ENCODE peak calls at places on chromosomes 13 and 19, in nine cellular contexts. One of them, this sample, is unnamed.
A peak's percentile ranks its signal among the peaks of the same experiment; 100 is the strongest.

GRCh38 chr19:4374451-4375163 is 25.7 kb downstream of the SH3GL1 start:
- DNase-seq in osteoblast: peak; percentile 98
- DNase-seq in AG10803: peak; percentile 93
- DNase-seq in astrocyte: peak; percentile 77
- DNase-seq in cardiac fibroblast: peak; percentile 95
- DNase-seq in kidney: peak; percentile 94
- DNase-seq in uterus: peak; percentile 84
- DNase-seq in mucosa of descending colon: peak; percentile 65
- DNase-seq in memory B cell: no peak
- DNase-seq in this sample: peak; percentile 92

GRCh38 chr13:82480415-82480814 is 1401.9 kb downstream of the SLITRK1 start:
- DNase-seq in astrocyte: no peak
- DNase-seq in mucosa of descending colon: no peak
- DNase-seq in AG10803: no peak
- DNase-seq in cardiac fibroblast: no peak
- DNase-seq in osteoblast: no peak
- DNase-seq in kidney: no peak
- DNase-seq in uterus: no peak
- DNase-seq in memory B cell: no peak
- DNase-seq in this sample: no peak

GRCh38 chr19:28208745-28209144 is 1004.2 kb downstream of the UQCRFS1 start:
- DNase-seq in osteoblast: no peak
- DNase-seq in mucosa of descending colon: no peak
- DNase-seq in cardiac fibroblast: no peak
- DNase-seq in astrocyte: peak; percentile 75
- DNase-seq in memory B cell: no peak
- DNase-seq in uterus: no peak
- DNase-seq in kidney: no peak
- DNase-seq in AG10803: peak; percentile 2
- DNase-seq in this sample: no peak

GRCh38 chr13:34731486-34731885 is 210.6 kb upstream of the NBEA start:
- DNase-seq in osteoblast: no peak
- DNase-seq in mucosa of descending colon: no peak
- DNase-seq in AG10803: no peak
- DNase-seq in kidney: no peak
- DNase-seq in cardiac fibroblast: no peak
- DNase-seq in uterus: no peak
- DNase-seq in astrocyte: no peak
- DNase-seq in memory B cell: no peak
- DNase-seq in this sample: no peak

GRCh38 chr19:30204721-30205120 is 167.5 kb upstream of the ZNF536 start:
- DNase-seq in mucosa of descending colon: no peak
- DNase-seq in kidney: no peak
- DNase-seq in cardiac fibroblast: no peak
- DNase-seq in memory B cell: no peak
- DNase-seq in astrocyte: no peak
- DNase-seq in uterus: no peak
- DNase-seq in osteoblast: no peak
- DNase-seq in AG10803: no peak
- DNase-seq in this sample: no peak

GRCh38 chr13:77143325-77143907 is 116.5 kb upstream of the FBXL3 start:
- DNase-seq in AG10803: peak; percentile 8
- DNase-seq in memory B cell: no peak
- DNase-seq in cardiac fibroblast: peak; percentile 72
- DNase-seq in osteoblast: no peak
- DNase-seq in kidney: no peak
- DNase-seq in mucosa of descending colon: no peak
- DNase-seq in astrocyte: no peak
- DNase-seq in uterus: no peak
- DNase-seq in this sample: peak; percentile 10

GRCh38 chr13:40109324-40109958 is 454.0 kb downstream of the COG6 start:
- DNase-seq in astrocyte: peak; percentile 99
- DNase-seq in osteoblast: peak; percentile 84
- DNase-seq in cardiac fibroblast: peak; percentile 99
- DNase-seq in uterus: no peak
- DNase-seq in mucosa of descending colon: no peak
- DNase-seq in kidney: no peak
- DNase-seq in AG10803: peak; percentile 95
- DNase-seq in memory B cell: no peak
- DNase-seq in this sample: peak; percentile 97

GRCh38 chr19:46660601-46661019 is 372 bp downstream of the DACT3 start:
- DNase-seq in uterus: no peak
- DNase-seq in AG10803: no peak
- DNase-seq in osteoblast: no peak
- DNase-seq in mucosa of descending colon: peak; percentile 61
- DNase-seq in cardiac fibroblast: no peak
- DNase-seq in kidney: no peak
- DNase-seq in astrocyte: no peak
- DNase-seq in memory B cell: no peak
- DNase-seq in this sample: no peak

GRCh38 chr13:39306639-39307589 is 268.7 kb downstream of the NHLRC3 start:
- DNase-seq in mucosa of descending colon: no peak
- DNase-seq in AG10803: no peak
- DNase-seq in memory B cell: no peak
- DNase-seq in kidney: no peak
- DNase-seq in cardiac fibroblast: no peak
- DNase-seq in osteoblast: no peak
- DNase-seq in astrocyte: no peak
- DNase-seq in uterus: no peak
- DNase-seq in this sample: no peak

GRCh38 chr19:14059093-14059480 is 2.8 kb downstream of the PALM3 start:
- DNase-seq in AG10803: no peak
- DNase-seq in mucosa of descending colon: peak; percentile 52
- DNase-seq in memory B cell: peak; percentile 40
- DNase-seq in osteoblast: peak; percentile 85
- DNase-seq in uterus: no peak
- DNase-seq in kidney: no peak
- DNase-seq in astrocyte: no peak
- DNase-seq in cardiac fibroblast: no peak
- DNase-seq in this sample: no peak

GRCh38 chr19:33458171-33458633 is 63.4 kb downstream of the PEPD start:
- DNase-seq in AG10803: no peak
- DNase-seq in memory B cell: no peak
- DNase-seq in kidney: no peak
- DNase-seq in astrocyte: no peak
- DNase-seq in osteoblast: peak; percentile 39
- DNase-seq in cardiac fibroblast: no peak
- DNase-seq in uterus: no peak
- DNase-seq in mucosa of descending colon: no peak
- DNase-seq in this sample: no peak

GRCh38 chr13:30049692-30050091 is 199.3 kb upstream of the UBL3 start:
- DNase-seq in AG10803: no peak
- DNase-seq in cardiac fibroblast: no peak
- DNase-seq in uterus: no peak
- DNase-seq in mucosa of descending colon: no peak
- DNase-seq in memory B cell: no peak
- DNase-seq in kidney: no peak
- DNase-seq in astrocyte: no peak
- DNase-seq in osteoblast: peak; percentile 8
- DNase-seq in this sample: no peak

GRCh38 chr13:114130708-114131580 is 1.5 kb downstream of the RASA3 start:
- DNase-seq in memory B cell: no peak
- DNase-seq in mucosa of descending colon: peak; percentile 56
- DNase-seq in kidney: peak; percentile 89
- DNase-seq in cardiac fibroblast: peak; percentile 91
- DNase-seq in AG10803: peak; percentile 88
- DNase-seq in astrocyte: peak; percentile 92
- DNase-seq in osteoblast: peak; percentile 99
- DNase-seq in uterus: peak; percentile 41
- DNase-seq in this sample: peak; percentile 80

GRCh38 chr13:111360452-111360851 is 40.0 kb downstream of the TEX29 start:
- DNase-seq in AG10803: no peak
- DNase-seq in kidney: no peak
- DNase-seq in memory B cell: no peak
- DNase-seq in osteoblast: no peak
- DNase-seq in cardiac fibroblast: no peak
- DNase-seq in uterus: no peak
- DNase-seq in astrocyte: no peak
- DNase-seq in mucosa of descending colon: no peak
- DNase-seq in this sample: no peak

GRCh38 chr13:104577029-104577820 is 1511.0 kb upstream of the SLC10A2 start:
- DNase-seq in memory B cell: no peak
- DNase-seq in cardiac fibroblast: peak; percentile 10
- DNase-seq in osteoblast: no peak
- DNase-seq in AG10803: no peak
- DNase-seq in uterus: no peak
- DNase-seq in mucosa of descending colon: no peak
- DNase-seq in kidney: no peak
- DNase-seq in astrocyte: peak; percentile 71
- DNase-seq in this sample: peak; percentile 24

GRCh38 chr13:99947666-99948065 is 23.9 kb downstream of the ZIC5 start:
- DNase-seq in uterus: no peak
- DNase-seq in osteoblast: no peak
- DNase-seq in AG10803: no peak
- DNase-seq in mucosa of descending colon: no peak
- DNase-seq in astrocyte: no peak
- DNase-seq in kidney: no peak
- DNase-seq in cardiac fibroblast: no peak
- DNase-seq in memory B cell: no peak
- DNase-seq in this sample: no peak

GRCh38 chr13:113929628-113930615 is 44.0 kb downstream of the C13orf46 start:
- DNase-seq in uterus: peak; percentile 47
- DNase-seq in kidney: no peak
- DNase-seq in astrocyte: no peak
- DNase-seq in AG10803: peak; percentile 65
- DNase-seq in mucosa of descending colon: no peak
- DNase-seq in cardiac fibroblast: no peak
- DNase-seq in osteoblast: peak; percentile 89
- DNase-seq in memory B cell: no peak
- DNase-seq in this sample: no peak

GRCh38 chr19:18671303-18672043 is 12.0 kb upstream of the CRTC1 start:
- DNase-seq in osteoblast: peak; percentile 46
- DNase-seq in memory B cell: no peak
- DNase-seq in cardiac fibroblast: no peak
- DNase-seq in uterus: no peak
- DNase-seq in astrocyte: no peak
- DNase-seq in mucosa of descending colon: no peak
- DNase-seq in kidney: no peak
- DNase-seq in AG10803: no peak
- DNase-seq in this sample: no peak

GRCh38 chr13:107413005-107413404 is 802.3 kb downstream of the LIG4 start:
- DNase-seq in uterus: no peak
- DNase-seq in astrocyte: no peak
- DNase-seq in memory B cell: no peak
- DNase-seq in mucosa of descending colon: no peak
- DNase-seq in kidney: no peak
- DNase-seq in AG10803: no peak
- DNase-seq in osteoblast: no peak
- DNase-seq in cardiac fibroblast: no peak
- DNase-seq in this sample: no peak

GRCh38 chr13:33271759-33272158 is 13.8 kb downstream of the STARD13 start:
- DNase-seq in astrocyte: no peak
- DNase-seq in osteoblast: no peak
- DNase-seq in AG10803: no peak
- DNase-seq in kidney: no peak
- DNase-seq in cardiac fibroblast: no peak
- DNase-seq in uterus: no peak
- DNase-seq in mucosa of descending colon: no peak
- DNase-seq in memory B cell: no peak
- DNase-seq in this sample: no peak

GRCh38 chr13:37429976-37430375 is 168.6 kb downstream of the POSTN start:
- DNase-seq in cardiac fibroblast: peak; percentile 91
- DNase-seq in AG10803: peak; percentile 86
- DNase-seq in mucosa of descending colon: no peak
- DNase-seq in uterus: no peak
- DNase-seq in osteoblast: no peak
- DNase-seq in memory B cell: no peak
- DNase-seq in kidney: no peak
- DNase-seq in astrocyte: peak; percentile 82
- DNase-seq in this sample: peak; percentile 87

GRCh38 chr19:28504139-28504538 is 708.8 kb downstream of the UQCRFS1 start:
- DNase-seq in astrocyte: peak; percentile 44
- DNase-seq in AG10803: no peak
- DNase-seq in memory B cell: no peak
- DNase-seq in osteoblast: no peak
- DNase-seq in cardiac fibroblast: peak; percentile 6
- DNase-seq in mucosa of descending colon: no peak
- DNase-seq in uterus: no peak
- DNase-seq in kidney: no peak
- DNase-seq in this sample: no peak

GRCh38 chr13:30235206-30235605 is 72.1 kb downstream of the KATNAL1 start:
- DNase-seq in astrocyte: no peak
- DNase-seq in kidney: no peak
- DNase-seq in uterus: no peak
- DNase-seq in mucosa of descending colon: no peak
- DNase-seq in osteoblast: no peak
- DNase-seq in memory B cell: no peak
- DNase-seq in cardiac fibroblast: peak; percentile 23
- DNase-seq in AG10803: no peak
- DNase-seq in this sample: peak; percentile 10

GRCh38 chr13:35630551-35631275 is 154.2 kb upstream of the MAB21L1 start:
- DNase-seq in cardiac fibroblast: peak; percentile 66
- DNase-seq in mucosa of descending colon: no peak
- DNase-seq in uterus: no peak
- DNase-seq in osteoblast: no peak
- DNase-seq in kidney: no peak
- DNase-seq in AG10803: peak; percentile 79
- DNase-seq in memory B cell: no peak
- DNase-seq in astrocyte: peak; percentile 43
- DNase-seq in this sample: peak; percentile 75

GRCh38 chr19:33194884-33195710 is 967 bp downstream of the LRP3 start:
- DNase-seq in uterus: peak; percentile 45
- DNase-seq in AG10803: peak; percentile 53
- DNase-seq in astrocyte: no peak
- DNase-seq in memory B cell: no peak
- DNase-seq in kidney: peak; percentile 79
- DNase-seq in mucosa of descending colon: peak; percentile 49
- DNase-seq in osteoblast: peak; percentile 99
- DNase-seq in cardiac fibroblast: peak; percentile 60
- DNase-seq in this sample: peak; percentile 63

GRCh38 chr13:20567881-20568528 is 1.0 kb downstream of the IFT88 start:
- DNase-seq in kidney: no peak
- DNase-seq in osteoblast: no peak
- DNase-seq in astrocyte: no peak
- DNase-seq in mucosa of descending colon: no peak
- DNase-seq in AG10803: peak; percentile 4
- DNase-seq in uterus: no peak
- DNase-seq in cardiac fibroblast: no peak
- DNase-seq in memory B cell: no peak
- DNase-seq in this sample: peak; percentile 29

GRCh38 chr19:13076320-13076719 is 26.3 kb downstream of the LYL1 start:
- DNase-seq in uterus: peak; percentile 40
- DNase-seq in memory B cell: no peak
- DNase-seq in kidney: no peak
- DNase-seq in mucosa of descending colon: no peak
- DNase-seq in astrocyte: no peak
- DNase-seq in osteoblast: no peak
- DNase-seq in AG10803: no peak
- DNase-seq in cardiac fibroblast: no peak
- DNase-seq in this sample: no peak

GRCh38 chr13:27211771-27212364 is 39.5 kb upstream of the RPL21 start:
- DNase-seq in kidney: peak; percentile 60
- DNase-seq in memory B cell: no peak
- DNase-seq in astrocyte: peak; percentile 71
- DNase-seq in cardiac fibroblast: peak; percentile 82
- DNase-seq in osteoblast: no peak
- DNase-seq in uterus: no peak
- DNase-seq in AG10803: peak; percentile 54
- DNase-seq in mucosa of descending colon: no peak
- DNase-seq in this sample: peak; percentile 69

GRCh38 chr13:39311619-39312018 is 273.4 kb downstream of the NHLRC3 start:
- DNase-seq in cardiac fibroblast: peak; percentile 26
- DNase-seq in AG10803: peak; percentile 35
- DNase-seq in astrocyte: peak; percentile 29
- DNase-seq in kidney: no peak
- DNase-seq in uterus: no peak
- DNase-seq in mucosa of descending colon: no peak
- DNase-seq in osteoblast: no peak
- DNase-seq in memory B cell: no peak
- DNase-seq in this sample: peak; percentile 5

GRCh38 chr19:22784051-22784450 is at the start of gene ZNF99:
- DNase-seq in astrocyte: no peak
- DNase-seq in uterus: peak; percentile 58
- DNase-seq in memory B cell: no peak
- DNase-seq in AG10803: no peak
- DNase-seq in mucosa of descending colon: no peak
- DNase-seq in osteoblast: no peak
- DNase-seq in cardiac fibroblast: no peak
- DNase-seq in kidney: peak; percentile 79
- DNase-seq in this sample: no peak

GRCh38 chr19:55486971-55487883 is 1.0 kb upstream of the SSC5D start:
- DNase-seq in uterus: peak; percentile 93
- DNase-seq in cardiac fibroblast: peak; percentile 97
- DNase-seq in kidney: peak; percentile 92
- DNase-seq in mucosa of descending colon: peak; percentile 50
- DNase-seq in osteoblast: peak; percentile 100
- DNase-seq in memory B cell: no peak
- DNase-seq in astrocyte: peak; percentile 98
- DNase-seq in AG10803: peak; percentile 95
- DNase-seq in this sample: peak; percentile 96